ENCODE peak calls at places on chromosomes 2 and 18, in four cellular contexts. One of them, this sample, is unnamed.

GRCh38 chr2:231394201-231395141 is 1.0 kb upstream of the B3GNT7 start:
- DNase-seq in spleen: no peak
- DNase-seq in hypothalamus: no peak
- DNase-seq in NB4: peak
- DNase-seq in this sample: no peak

GRCh38 chr2:240590681-240591111 is 4.2 kb downstream of the CAPN10 start:
- DNase-seq in NB4: no peak
- DNase-seq in hypothalamus: no peak
- DNase-seq in spleen: peak
- DNase-seq in this sample: no peak

GRCh38 chr2:42138163-42139016 is 30.8 kb upstream of the EML4 start:
- DNase-seq in spleen: no peak
- DNase-seq in hypothalamus: no peak
- DNase-seq in NB4: no peak
- DNase-seq in this sample: no peak

GRCh38 chr2:210072922-210073509 is 70.6 kb downstream of the RPE start:
- DNase-seq in spleen: no peak
- DNase-seq in NB4: peak
- DNase-seq in hypothalamus: no peak
- DNase-seq in this sample: peak

GRCh38 chr2:112724611-112725525 is 4.0 kb downstream of the NT5DC4 start:
- DNase-seq in spleen: no peak
- DNase-seq in NB4: peak
- DNase-seq in hypothalamus: no peak
- DNase-seq in this sample: peak

GRCh38 chr2:141021611-141022010 is 1109.2 kb downstream of the LRP1B start:
- DNase-seq in spleen: no peak
- DNase-seq in NB4: no peak
- DNase-seq in hypothalamus: no peak
- DNase-seq in this sample: no peak

GRCh38 chr2:112483047-112483473 is 1.1 kb downstream of the TTL start:
- DNase-seq in spleen: no peak
- DNase-seq in hypothalamus: no peak
- DNase-seq in NB4: peak
- DNase-seq in this sample: no peak

GRCh38 chr18:75625966-75626365 is 198.5 kb upstream of the SMIM21 start:
- DNase-seq in hypothalamus: no peak
- DNase-seq in spleen: no peak
- DNase-seq in NB4: no peak
- DNase-seq in this sample: no peak

GRCh38 chr18:79983253-79983652 is 5.1 kb downstream of the TXNL4A start:
- DNase-seq in NB4: no peak
- DNase-seq in hypothalamus: no peak
- DNase-seq in spleen: no peak
- DNase-seq in this sample: no peak

GRCh38 chr2:158931577-158931976 is 36.9 kb upstream of the TANC1 start:
- DNase-seq in spleen: no peak
- DNase-seq in NB4: peak
- DNase-seq in hypothalamus: no peak
- DNase-seq in this sample: no peak

GRCh38 chr2:105397025-105397722 is 1.7 kb downstream of the FHL2 start:
- DNase-seq in spleen: no peak
- DNase-seq in NB4: no peak
- DNase-seq in hypothalamus: no peak
- DNase-seq in this sample: no peak

GRCh38 chr2:72092099-72092498 is 55.6 kb downstream of the CYP26B1 start:
- DNase-seq in NB4: no peak
- DNase-seq in hypothalamus: no peak
- DNase-seq in spleen: no peak
- DNase-seq in this sample: no peak

GRCh38 chr2:240588669-240589068 is 2.1 kb downstream of the CAPN10 start:
- DNase-seq in spleen: peak
- DNase-seq in NB4: no peak
- DNase-seq in hypothalamus: no peak
- DNase-seq in this sample: no peak

GRCh38 chr18:78733762-78734613 is 245.6 kb upstream of the SALL3 start:
- DNase-seq in hypothalamus: no peak
- DNase-seq in spleen: peak
- DNase-seq in NB4: no peak
- DNase-seq in this sample: no peak

GRCh38 chr18:37712776-37713175 is 147.2 kb upstream of the CELF4 start:
- DNase-seq in spleen: no peak
- DNase-seq in hypothalamus: no peak
- DNase-seq in NB4: peak
- DNase-seq in this sample: no peak

GRCh38 chr2:44933434-44933951 is 8.0 kb upstream of the SIX3 start:
- DNase-seq in hypothalamus: no peak
- DNase-seq in NB4: no peak
- DNase-seq in spleen: no peak
- DNase-seq in this sample: no peak

GRCh38 chr2:26805241-26805676 is 19.4 kb downstream of the CENPA start:
- DNase-seq in hypothalamus: no peak
- DNase-seq in spleen: no peak
- DNase-seq in NB4: no peak
- DNase-seq in this sample: no peak

GRCh38 chr2:219207884-219208740 is 1.5 kb downstream of the ZFAND2B start:
- DNase-seq in NB4: no peak
- DNase-seq in hypothalamus: no peak
- DNase-seq in spleen: peak
- DNase-seq in this sample: no peak